ENCODE peak calls at places on chromosome X, in five cellular contexts. One of them, this sample, is unnamed.

GRCh38 chrX:104343408-104344129 is 88.8 kb upstream of the ESX1 start:
- DNase-seq in left ventricle myocardium inferior: no peak
- DNase-seq in ovary: no peak
- DNase-seq in fibroblast of lung: peak; percentile 74
- DNase-seq in mammary epithelial cell: peak; percentile 58
- DNase-seq in this sample: peak; percentile 39

GRCh38 chrX:29671426-29671825 is 543.9 kb upstream of the MAGEB2 start:
- DNase-seq in mammary epithelial cell: no peak
- DNase-seq in fibroblast of lung: peak; percentile 60
- DNase-seq in left ventricle myocardium inferior: no peak
- DNase-seq in ovary: no peak
- DNase-seq in this sample: no peak

GRCh38 chrX:132375941-132376340 is 112.9 kb downstream of the MBNL3 start:
- DNase-seq in mammary epithelial cell: no peak
- DNase-seq in fibroblast of lung: peak; percentile 4
- DNase-seq in left ventricle myocardium inferior: no peak
- DNase-seq in ovary: no peak
- DNase-seq in this sample: no peak

GRCh38 chrX:143378851-143379250 is 138.4 kb downstream of the SPANXN3 start:
- DNase-seq in left ventricle myocardium inferior: no peak
- DNase-seq in mammary epithelial cell: no peak
- DNase-seq in fibroblast of lung: no peak
- DNase-seq in ovary: no peak
- DNase-seq in this sample: no peak

GRCh38 chrX:136531951-136532350 is at the start of gene VGLL1:
- DNase-seq in fibroblast of lung: no peak
- DNase-seq in mammary epithelial cell: no peak
- DNase-seq in ovary: no peak
- DNase-seq in left ventricle myocardium inferior: no peak
- DNase-seq in this sample: no peak

GRCh38 chrX:120358687-120359086 is 3.2 kb upstream of the ATP1B4 start:
- DNase-seq in fibroblast of lung: no peak
- DNase-seq in ovary: no peak
- DNase-seq in mammary epithelial cell: peak; percentile 78
- DNase-seq in left ventricle myocardium inferior: no peak
- DNase-seq in this sample: no peak

GRCh38 chrX:16754019-16754418 is 32.2 kb upstream of the TXLNG start:
- DNase-seq in ovary: no peak
- DNase-seq in left ventricle myocardium inferior: no peak
- DNase-seq in mammary epithelial cell: no peak
- DNase-seq in fibroblast of lung: no peak
- DNase-seq in this sample: no peak

GRCh38 chrX:2848806-2849420 is 20.2 kb downstream of the GYG2 start:
- DNase-seq in left ventricle myocardium inferior: no peak
- DNase-seq in ovary: no peak
- DNase-seq in fibroblast of lung: peak; percentile 32
- DNase-seq in mammary epithelial cell: peak; percentile 5
- DNase-seq in this sample: no peak

GRCh38 chrX:101539116-101539515 is 11.2 kb upstream of the ARMCX1 start:
- DNase-seq in left ventricle myocardium inferior: no peak
- DNase-seq in fibroblast of lung: no peak
- DNase-seq in mammary epithelial cell: no peak
- DNase-seq in ovary: no peak
- DNase-seq in this sample: no peak

GRCh38 chrX:154827624-154828408 is 6.6 kb downstream of the SMIM9 start:
- DNase-seq in mammary epithelial cell: no peak
- DNase-seq in fibroblast of lung: no peak
- DNase-seq in left ventricle myocardium inferior: no peak
- DNase-seq in ovary: no peak
- DNase-seq in this sample: no peak

DNA sequence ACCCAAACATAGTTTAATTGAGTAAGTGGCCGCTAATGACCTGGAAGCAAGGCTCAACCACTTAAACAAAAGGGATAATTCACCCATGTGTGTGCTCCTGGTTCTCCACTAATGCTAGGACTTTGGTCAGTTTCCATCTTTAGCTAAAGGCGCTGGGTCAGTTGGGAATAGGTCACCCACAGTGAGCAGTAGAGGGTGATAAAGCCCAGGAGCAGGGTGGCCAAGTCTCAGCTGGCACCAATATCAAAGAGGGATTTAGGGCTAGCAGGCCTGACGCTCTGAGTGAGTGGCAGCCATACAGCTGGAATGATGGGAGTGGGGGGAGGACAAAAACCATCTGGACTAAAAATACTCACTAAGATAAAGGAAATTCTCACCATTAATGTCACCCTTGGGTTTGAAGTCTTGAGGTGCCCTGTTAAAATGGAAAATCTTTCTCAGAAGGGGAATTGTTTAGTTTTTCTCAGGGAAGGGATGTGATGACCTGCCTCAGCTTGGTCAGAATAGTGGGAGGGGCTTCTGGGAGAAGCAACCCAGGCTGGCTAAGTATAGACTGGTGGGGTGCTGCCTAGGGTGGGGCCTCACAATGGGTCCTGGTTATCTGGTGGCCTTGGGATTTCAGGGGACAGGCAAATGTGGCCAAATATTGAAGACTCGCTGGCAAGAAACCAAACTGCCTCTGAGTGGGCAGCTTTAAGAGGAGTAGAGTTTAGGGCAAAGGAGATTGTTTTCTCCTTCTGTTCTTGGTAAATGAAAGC is 47.1 kb downstream of the TSC22D3 start:
- DNase-seq in mammary epithelial cell: no peak
- DNase-seq in left ventricle myocardium inferior: no peak
- DNase-seq in ovary: no peak
- DNase-seq in fibroblast of lung: no peak
- DNase-seq in this sample: no peak
- H3K4me1 ChIP-seq in mammary epithelial cell: peaks cover 22% of the 10 kb centered on the region
- H3K4me1 ChIP-seq in left ventricle myocardium inferior: peaks cover 88% of the 10 kb centered on the region
- H3K4me1 ChIP-seq in ovary: peaks cover 24% of the 10 kb centered on the region
- H3K4me1 ChIP-seq in fibroblast of lung: no peaks in the 10 kb centered on the region
- H3K4me1 ChIP-seq in this sample: peaks cover 4% of the 10 kb centered on the region

DNA sequence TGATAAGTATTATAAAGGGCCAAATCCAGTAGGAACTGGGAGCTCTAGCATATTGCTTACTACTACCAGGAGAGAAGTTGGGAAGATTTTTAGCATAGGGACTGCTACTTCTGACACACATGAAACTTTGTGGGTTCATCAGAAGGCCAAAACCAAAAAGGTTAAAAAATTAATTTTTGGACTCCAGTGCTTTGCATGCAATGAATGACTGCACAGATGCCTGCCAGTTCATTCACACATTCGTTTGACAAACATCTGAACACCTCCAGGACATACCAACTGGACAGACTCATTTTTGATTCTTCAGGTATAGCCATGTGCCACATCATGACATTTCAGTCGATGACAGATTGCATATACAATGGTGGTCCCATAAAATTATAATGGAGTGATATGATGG is 79.8 kb downstream of the MID1IP1 start:
- DNase-seq in fibroblast of lung: no peak
- DNase-seq in ovary: no peak
- DNase-seq in left ventricle myocardium inferior: no peak
- DNase-seq in mammary epithelial cell: no peak
- DNase-seq in this sample: no peak
- H3K4me1 ChIP-seq in fibroblast of lung: no peaks in the 10 kb centered on the region
- H3K4me1 ChIP-seq in ovary: no peaks in the 10 kb centered on the region
- H3K4me1 ChIP-seq in left ventricle myocardium inferior: peaks cover 12% of the 10 kb centered on the region
- H3K4me1 ChIP-seq in mammary epithelial cell: peaks cover 20% of the 10 kb centered on the region
- H3K4me1 ChIP-seq in this sample: peaks cover 2% of the 10 kb centered on the region

DNA sequence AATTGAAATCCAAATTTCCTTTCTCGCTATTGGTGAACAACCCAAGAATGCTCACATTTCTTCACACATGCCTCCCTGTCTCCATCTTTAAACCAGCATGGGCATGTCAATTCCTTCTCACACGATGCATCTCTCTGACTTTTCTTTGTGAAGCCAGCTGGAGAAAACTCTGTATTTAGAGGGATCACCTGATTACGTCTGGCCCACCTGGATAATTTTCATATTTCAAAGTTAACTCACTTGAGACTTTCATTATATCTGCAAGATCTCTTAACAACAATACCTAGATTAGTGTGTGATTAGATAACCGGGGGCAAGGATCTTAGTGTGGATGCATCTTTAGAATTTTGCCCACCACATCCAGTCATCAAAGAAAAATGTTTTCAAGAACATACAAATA is 164.0 kb downstream of the TMEM47 start:
- DNase-seq in fibroblast of lung: no peak
- DNase-seq in mammary epithelial cell: no peak
- DNase-seq in left ventricle myocardium inferior: no peak
- DNase-seq in ovary: no peak
- DNase-seq in this sample: no peak
- H3K4me1 ChIP-seq in fibroblast of lung: no peaks in the 10 kb centered on the region
- H3K4me1 ChIP-seq in mammary epithelial cell: no peaks in the 10 kb centered on the region
- H3K4me1 ChIP-seq in left ventricle myocardium inferior: no peaks in the 10 kb centered on the region
- H3K4me1 ChIP-seq in ovary: no peaks in the 10 kb centered on the region
- H3K4me1 ChIP-seq in this sample: no peaks in the 10 kb centered on the region

GRCh38 chrX:118498755-118499154 is 3.1 kb downstream of the DOCK11 start:
- DNase-seq in mammary epithelial cell: no peak
- DNase-seq in left ventricle myocardium inferior: no peak
- DNase-seq in ovary: no peak
- DNase-seq in fibroblast of lung: no peak
- DNase-seq in this sample: no peak
- H3K4me1 ChIP-seq in mammary epithelial cell: no peaks in the 10 kb centered on the region
- H3K4me1 ChIP-seq in left ventricle myocardium inferior: peaks cover 9% of the 10 kb centered on the region
- H3K4me1 ChIP-seq in ovary: no peaks in the 10 kb centered on the region
- H3K4me1 ChIP-seq in fibroblast of lung: no peaks in the 10 kb centered on the region
- H3K4me1 ChIP-seq in this sample: no peaks in the 10 kb centered on the region

DNA sequence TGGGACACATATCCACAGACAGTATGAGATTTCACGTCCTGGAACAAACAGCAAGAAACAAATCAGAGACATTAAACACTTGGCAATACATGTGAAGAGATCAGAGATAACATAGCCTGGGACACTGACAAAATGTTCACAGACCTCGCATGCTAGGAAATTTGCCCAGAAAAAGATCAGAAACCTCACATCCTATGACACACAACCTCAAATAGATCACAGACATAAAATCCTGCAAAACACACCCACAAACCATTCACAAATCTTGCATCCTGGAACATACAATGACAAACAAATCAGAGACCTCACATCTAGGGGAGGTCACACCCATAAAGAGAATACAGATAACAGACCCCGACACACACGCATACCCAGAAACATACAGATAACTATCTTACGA is 18.0 kb downstream of the SUV39H1 start:
- DNase-seq in fibroblast of lung: peak; percentile 1
- DNase-seq in left ventricle myocardium inferior: no peak
- DNase-seq in mammary epithelial cell: no peak
- DNase-seq in ovary: no peak
- DNase-seq in this sample: no peak
- H3K4me1 ChIP-seq in fibroblast of lung: peaks cover 3% of the 10 kb centered on the region
- H3K4me1 ChIP-seq in left ventricle myocardium inferior: peaks cover 14% of the 10 kb centered on the region
- H3K4me1 ChIP-seq in mammary epithelial cell: peaks cover 4% of the 10 kb centered on the region
- H3K4me1 ChIP-seq in ovary: no peaks in the 10 kb centered on the region
- H3K4me1 ChIP-seq in this sample: no peaks in the 10 kb centered on the region

This sample was measured in iPS DF 6.9.